ENCODE peak calls at places on chromosomes 13 and 19, in four cellular contexts. U is hepatocyte, L is neural progenitor cell, Y is OCI-LY7. F is an unnamed sample.
A peak's percentile ranks its signal among the peaks of the same experiment; 100 is the strongest.

GRCh38 chr13:60431108-60431700 is 34.2 kb downstream of the TDRD3 start:
- DNase-seq in Y (peak; percentile 63), U (peak; percentile 69), L (peak; percentile 59), F (peak; percentile 82)

GRCh38 chr13:21465710-21466160 is 6.6 kb upstream of the ZDHHC20 start:
- DNase-seq in L (peak; percentile 68), U (peak; percentile 76), Y (no peak), F (peak; percentile 41)

GRCh38 chr13:112700291-112701060 is 10.6 kb downstream of the ATP11A start:
- DNase-seq in U (no peak), Y (no peak), L (no peak), F (no peak)

GRCh38 chr13:106348032-106348431 is 187.4 kb downstream of the EFNB2 start:
- DNase-seq in U (peak; percentile 55), L (peak; percentile 33), Y (no peak), F (peak; percentile 66)

GRCh38 chr13:42991892-42992584 is at the start of gene EPSTI1:
- DNase-seq in L (peak; percentile 68), U (peak; percentile 85), Y (peak; percentile 75), F (peak; percentile 73)

GRCh38 chr19:5927439-5927821 is 13.4 kb downstream of the CAPS start:
- DNase-seq in L (no peak), U (no peak), Y (peak; percentile 57), F (no peak)

GRCh38 chr19:57171551-57172081 is 4.3 kb upstream of the DUXA start:
- DNase-seq in U (peak; percentile 76), L (peak; percentile 83), Y (no peak), F (peak; percentile 72)

GRCh38 chr19:4042731-4043082 is 24.0 kb downstream of the ZBTB7A start:
- DNase-seq in L (no peak), Y (no peak), U (no peak), F (no peak)

GRCh38 chr19:46481187-46481586 is 9.8 kb upstream of the PNMA8A start:
- DNase-seq in Y (no peak), U (no peak), L (no peak), F (no peak)

GRCh38 chr19:32397736-32398135 is 7.8 kb upstream of the DPY19L3 start:
- DNase-seq in Y (no peak), L (no peak), U (peak; percentile 49), F (no peak)
- TF ChIP-seq EZH2phosphoT487 in Y (no peak), L (no peak), U (no peak), F (no peak)

GRCh38 chr19:9309974-9310446 is 372 bp upstream of the ZNF699 start:
- DNase-seq in U (peak; percentile 97), Y (peak; percentile 93), L (peak; percentile 98), F (peak; percentile 99)
- TF ChIP-seq EZH2phosphoT487 in U (no peak), Y (no peak), L (no peak), F (no peak)

GRCh38 chr13:31774186-31774585 is 34.9 kb downstream of the RXFP2 start:
- DNase-seq in Y (no peak), L (no peak), U (no peak), F (no peak)
- TF ChIP-seq EZH2phosphoT487 in Y (no peak), L (no peak), U (no peak), F (no peak)

GRCh38 chr13:48585456-48585840 is 52.6 kb upstream of the RCBTB2 start:
- DNase-seq in L (peak; percentile 68), U (no peak), Y (no peak), F (peak; percentile 13)
- TF ChIP-seq EZH2phosphoT487 in L (no peak), U (no peak), Y (no peak), F (no peak)

DNA sequence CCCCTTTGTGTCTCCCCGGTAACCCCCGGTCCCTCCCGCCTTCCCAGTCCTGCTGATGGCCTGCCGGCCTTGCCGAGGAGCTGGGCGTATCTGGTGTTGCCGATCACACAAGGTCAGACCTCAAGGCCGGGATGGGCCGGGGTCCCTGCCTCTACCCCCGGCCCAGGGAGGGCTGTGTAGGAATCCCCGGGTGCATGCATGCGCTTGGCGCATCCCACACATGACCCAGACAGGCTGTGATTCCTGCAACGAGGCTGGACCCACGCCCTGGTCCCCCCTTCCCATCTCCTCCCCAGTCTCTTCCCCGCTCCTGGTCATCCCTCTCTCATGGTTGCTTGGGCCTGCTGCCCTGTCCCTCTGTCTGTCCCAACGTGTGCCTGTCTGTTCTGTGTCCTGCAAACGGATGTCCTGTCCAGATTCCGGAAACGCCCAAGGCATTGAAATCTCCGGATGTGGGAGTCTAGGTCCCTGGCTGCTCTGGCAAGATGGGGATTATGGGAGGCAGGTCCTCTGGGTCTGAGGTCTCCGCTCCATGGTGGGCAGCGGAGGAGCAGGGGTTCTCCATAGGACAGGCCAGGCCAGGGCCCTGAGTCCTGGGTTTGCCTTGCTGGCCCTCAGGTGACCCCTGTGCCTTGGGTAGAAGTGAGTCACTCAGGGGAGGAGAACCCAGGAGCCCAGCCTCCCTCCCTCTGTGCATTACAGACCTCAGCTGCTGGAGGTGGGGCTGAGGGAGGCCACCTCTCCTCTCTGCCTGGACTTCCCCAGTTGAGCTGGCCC is 1.6 kb downstream of the PKN1 start:
- DNase-seq in Y (no peak), L (no peak), U (peak; percentile 86), F (no peak)
- TF ChIP-seq EZH2phosphoT487 in Y (no peak), L (no peak), U (no peak), F (no peak)

GRCh38 chr13:26976336-26976735 is 195.3 kb downstream of the USP12 start:
- DNase-seq in Y (no peak), L (no peak), U (no peak), F (no peak)

GRCh38 chr13:26971990-26972888 is 199.4 kb downstream of the USP12 start:
- DNase-seq in Y (peak; percentile 53), U (peak; percentile 68), L (peak; percentile 58), F (peak; percentile 81)

GRCh38 chr13:26977541-26977940 is 194.1 kb downstream of the USP12 start:
- DNase-seq in L (no peak), Y (no peak), U (no peak), F (no peak)

GRCh38 chr13:26973946-26974345 is 197.7 kb downstream of the USP12 start:
- DNase-seq in Y (no peak), L (no peak), U (no peak), F (no peak)

GRCh38 chr13:26973281-26973680 is 198.3 kb downstream of the USP12 start:
- DNase-seq in L (no peak), U (no peak), Y (no peak), F (no peak)
- TF ChIP-seq EZH2phosphoT487 in L (no peak), U (no peak), Y (no peak), F (no peak)

GRCh38 chr13:99155821-99156220 is 44.8 kb upstream of the UBAC2 start:
- DNase-seq in L (no peak), Y (no peak), U (no peak), F (no peak)

GRCh38 chr13:99151516-99151915 is 49.1 kb upstream of the UBAC2 start:
- DNase-seq in U (peak; percentile 32), L (no peak), Y (no peak), F (no peak)

GRCh38 chr13:99153219-99153618 is 47.4 kb upstream of the UBAC2 start:
- DNase-seq in U (no peak), L (no peak), Y (no peak), F (no peak)

GRCh38 chr13:99154064-99154463 is 46.6 kb upstream of the UBAC2 start:
- DNase-seq in L (no peak), U (no peak), Y (no peak), F (no peak)

GRCh38 chr13:99150575-99151370 is 49.9 kb upstream of the UBAC2 start:
- DNase-seq in U (no peak), Y (no peak), L (no peak), F (no peak)
- TF ChIP-seq EZH2phosphoT487 in U (no peak), Y (no peak), L (no peak), F (no peak)

GRCh38 chr13:95343944-95344343 is 42.7 kb upstream of the ABCC4 start:
- DNase-seq in L (no peak), U (no peak), Y (no peak), F (no peak)

GRCh38 chr13:95335667-95336066 is 34.4 kb upstream of the ABCC4 start:
- DNase-seq in U (no peak), Y (no peak), L (no peak), F (no peak)

GRCh38 chr13:95338905-95339304 is 37.7 kb upstream of the ABCC4 start:
- DNase-seq in U (no peak), Y (no peak), L (no peak), F (no peak)

GRCh38 chr13:95337597-95337996 is 36.3 kb upstream of the ABCC4 start:
- DNase-seq in Y (no peak), L (no peak), U (no peak), F (no peak)

GRCh38 chr13:95341441-95341840 is 40.2 kb upstream of the ABCC4 start:
- DNase-seq in Y (no peak), U (no peak), L (no peak), F (no peak)
- TF ChIP-seq EZH2phosphoT487 in Y (no peak), U (no peak), L (no peak), F (no peak)

F was measured in GM23338.